ENCODE peak calls at places on chromosome 21, in four cellular contexts. Q is activated CD4-positive, alpha-beta T cell treated with anti-CD3 and anti-CD28 coated beads, Interleukin-2, amount 50 U/mL, for 1 hour; R is LNCaP clone FGC; D is aorta. W is an unnamed sample.

GRCh38 chr21:35075546-35075945 is 26.4 kb upstream of the RUNX1 start:
- DNase-seq in Q (no peak), R (peak), D (no peak), W (no peak)

GRCh38 chr21:40732998-40733397 is 114.0 kb downstream of the DSCAM start:
- DNase-seq in Q (no peak), R (no peak), D (no peak), W (no peak)

GRCh38 chr21:39096754-39097153 is 86.5 kb downstream of the PSMG1 start:
- DNase-seq in Q (no peak), R (no peak), D (peak), W (no peak)

GRCh38 chr21:29235714-29236197 is 63.0 kb upstream of the BACH1 start:
- DNase-seq in Q (no peak), R (no peak), D (no peak), W (no peak)

GRCh38 chr21:38474796-38475195 is 23.5 kb downstream of the ERG start:
- DNase-seq in Q (no peak), R (no peak), D (no peak), W (no peak)

GRCh38 chr21:41065539-41065938 is 102.4 kb upstream of the BACE2 start:
- DNase-seq in Q (no peak), R (no peak), D (no peak), W (no peak)

GRCh38 chr21:42469272-42469671 is 26.8 kb downstream of the RSPH1 start:
- DNase-seq in Q (no peak), R (no peak), D (no peak), W (no peak)

GRCh38 chr21:46664316-46664995 is 29.0 kb downstream of the PRMT2 start:
- DNase-seq in Q (no peak), R (no peak), D (no peak), W (no peak)

GRCh38 chr21:45972716-45973474 is 8.7 kb upstream of the COL6A1 start:
- DNase-seq in Q (no peak), R (no peak), D (peak), W (no peak)

GRCh38 chr21:29185172-29185571 is 54.7 kb downstream of the MAP3K7CL start:
- DNase-seq in Q (no peak), R (no peak), D (no peak), W (no peak)

GRCh38 chr21:33875026-33875695 is 40.4 kb downstream of the ATP5PO start:
- DNase-seq in Q (no peak), R (no peak), D (peak), W (no peak)

GRCh38 chr21:28207776-28208175 is 784.9 kb downstream of the LTN1 start:
- DNase-seq in Q (no peak), R (no peak), D (no peak), W (peak)

GRCh38 chr21:24223625-24224024 is 1383.7 kb downstream of the MRPL39 start:
- DNase-seq in Q (no peak), R (no peak), D (no peak), W (no peak)

GRCh38 chr21:39141502-39141901 is 41.7 kb downstream of the PSMG1 start:
- DNase-seq in Q (no peak), R (no peak), D (no peak), W (no peak)

GRCh38 chr21:15742694-15743093 is 12.9 kb downstream of the USP25 start:
- DNase-seq in Q (no peak), R (no peak), D (no peak), W (no peak)

GRCh38 chr21:42172596-42173483 is 46.1 kb upstream of the ABCG1 start:
- DNase-seq in Q (no peak), R (no peak), D (no peak), W (no peak)

GRCh38 chr21:42811960-42812359 is 67.4 kb downstream of the WDR4 start:
- DNase-seq in Q (no peak), R (no peak), D (no peak), W (no peak)